ENCODE peak calls at places on chromosomes 13 and 19, in four cellular contexts. C, W, X and U are unnamed samples.

GRCh38 chr19:19655051-19655594 is 8.4 kb downstream of the ATP13A1 start:
- DNase-seq in C (no peak), W (no peak), X (no peak), U (no peak)

GRCh38 chr13:75492389-75492788 is 10.4 kb upstream of the TBC1D4 start:
- DNase-seq in C (no peak), W (no peak), X (no peak), U (no peak)

GRCh38 chr19:35267818-35268545 is 780 bp upstream of the USF2 start:
- DNase-seq in C (no peak), W (no peak), X (peak), U (peak)

GRCh38 chr13:99464441-99464949 is 36.8 kb upstream of the TM9SF2 start:
- DNase-seq in C (no peak), W (no peak), X (no peak), U (no peak)

GRCh38 chr13:26699197-26699490 is 61.4 kb downstream of the GPR12 start:
- DNase-seq in C (no peak), W (no peak), X (no peak), U (no peak)

GRCh38 chr13:44078806-44079378 is 199.2 kb downstream of the LACC1 start:
- DNase-seq in C (no peak), W (no peak), X (no peak), U (no peak)

GRCh38 chr13:23754506-23754905 is 134.7 kb downstream of the MIPEP start:
- DNase-seq in C (no peak), W (peak), X (no peak), U (no peak)

GRCh38 chr13:112603641-112604220 is 15.8 kb upstream of the TUBGCP3 start:
- DNase-seq in C (no peak), W (no peak), X (no peak), U (no peak)

GRCh38 chr13:24208314-24208713 is 47.8 kb downstream of the SPATA13 start:
- DNase-seq in C (no peak), W (no peak), X (no peak), U (no peak)

GRCh38 chr19:45099465-45100201 is 6.7 kb downstream of the PPP1R37 start:
- DNase-seq in C (no peak), W (peak), X (no peak), U (no peak)
- TF ChIP-seq USF2 in C (no peak), W (no peak), X (no peak), U (no peak)

DNA sequence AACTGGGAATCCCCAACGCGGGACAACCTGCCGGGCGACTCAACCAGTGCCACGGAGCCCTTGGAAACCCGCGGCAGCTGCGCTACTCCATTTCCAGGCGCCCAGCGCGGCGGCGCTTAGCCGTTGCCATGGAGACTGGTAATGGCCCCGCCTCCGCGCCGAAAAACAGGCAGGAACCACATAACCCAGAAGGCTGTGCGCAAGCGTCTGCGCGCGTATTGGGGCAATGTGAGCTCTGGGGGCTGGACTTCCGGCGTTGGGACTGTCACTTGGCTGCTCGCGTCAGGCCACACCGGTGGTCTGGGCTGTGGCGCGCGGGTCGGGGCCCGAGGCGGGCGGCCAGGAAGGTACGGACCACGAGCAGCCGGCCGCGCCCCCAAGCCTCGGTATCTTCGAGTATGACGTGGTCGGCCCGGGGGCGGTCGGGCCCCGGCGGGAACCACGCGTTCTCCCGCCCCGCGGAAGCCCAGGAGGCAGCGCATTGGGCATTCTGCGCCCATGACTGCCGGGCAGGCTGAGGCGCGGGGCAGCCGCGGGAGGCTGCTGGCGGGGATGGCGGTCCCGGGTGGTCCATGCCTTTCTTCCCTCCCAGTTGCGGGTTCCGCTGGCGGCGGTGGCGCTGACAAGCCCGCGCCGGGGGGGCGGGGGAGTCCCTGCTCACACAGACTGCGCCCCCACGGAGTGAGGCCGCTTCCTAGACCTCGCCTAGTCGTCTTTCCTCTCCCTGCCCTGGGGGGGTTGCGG is at the start of gene ZNF324B:
- DNase-seq in C (peak), W (peak), X (peak), U (peak)
- TF ChIP-seq CTCF in C (no peak), W (peak), X (no peak), U (no peak)

GRCh38 chr13:108897955-108898354 is 268.5 kb downstream of the MYO16 start:
- DNase-seq in C (no peak), W (no peak), X (no peak), U (no peak)
- TF ChIP-seq NR2C2 in C (no peak), W (no peak), X (no peak), U (no peak)

GRCh38 chr19:17020380-17020779 is 6.2 kb downstream of the CPAMD8 start:
- DNase-seq in C (no peak), W (no peak), X (no peak), U (no peak)
- TF ChIP-seq USF2 in C (no peak), W (no peak), X (no peak), U (no peak)

GRCh38 chr13:21034602-21035190 is 26.7 kb downstream of the LATS2 start:
- DNase-seq in C (no peak), W (no peak), X (no peak), U (peak)
- TF ChIP-seq CTCF in C (peak), W (no peak), X (peak), U (no peak)

GRCh38 chr19:45879055-45879454 is 6.9 kb downstream of the IRF2BP1 start:
- DNase-seq in C (no peak), W (no peak), X (no peak), U (no peak)

GRCh38 chr19:45874620-45874966 is 10.5 kb downstream of the FOXA3 start:
- DNase-seq in C (no peak), W (peak), X (no peak), U (no peak)

GRCh38 chr19:45878043-45878794 is 7.7 kb downstream of the IRF2BP1 start:
- DNase-seq in C (no peak), W (peak), X (no peak), U (no peak)

GRCh38 chr19:45876161-45876410 is 9.9 kb downstream of the IRF2BP1 start:
- DNase-seq in C (no peak), W (no peak), X (no peak), U (no peak)

DNA sequence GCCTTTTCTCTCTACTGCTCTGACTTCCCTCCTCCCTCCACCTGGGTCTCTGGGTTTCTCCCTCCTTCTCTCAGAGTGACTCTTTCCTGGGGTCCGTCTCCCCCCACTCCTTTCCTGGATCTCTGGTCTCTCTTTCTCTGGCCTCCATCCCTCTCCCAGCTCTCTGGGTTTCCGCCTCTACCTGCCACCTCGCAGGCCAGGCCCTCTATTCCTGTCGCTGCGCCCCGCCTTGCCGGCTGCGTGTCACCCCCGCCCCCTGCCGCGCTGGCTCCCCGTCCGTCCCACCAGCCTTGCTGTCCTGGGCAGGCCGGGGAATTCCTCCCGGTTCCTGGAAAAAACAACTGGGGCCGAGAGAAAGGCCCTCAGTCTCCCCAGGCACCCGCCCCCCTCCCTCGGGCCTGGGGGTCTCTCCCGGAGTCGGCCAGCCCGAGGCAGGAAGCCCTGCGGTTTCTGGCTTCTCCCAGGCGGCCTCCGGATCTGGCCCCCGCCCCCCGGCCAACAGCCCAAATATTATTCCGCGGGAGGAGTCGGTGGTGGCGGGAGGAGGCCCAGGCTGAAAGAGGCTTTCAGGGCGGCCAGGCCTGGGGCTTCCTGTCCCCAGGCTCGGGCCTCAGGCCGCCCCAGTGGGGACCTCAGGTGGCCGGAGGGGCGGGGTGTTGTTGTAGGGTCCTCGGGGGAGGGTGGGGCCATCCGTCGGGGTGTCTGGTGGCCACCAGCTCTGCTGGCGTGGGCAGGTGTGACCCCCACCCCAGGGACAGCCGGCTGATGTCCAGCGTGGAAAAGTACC is 9.3 kb downstream of the IRF2BP1 start:
- DNase-seq in C (no peak), W (peak), X (peak), U (peak)
- TF ChIP-seq NR2C2 in C (no peak), W (no peak), X (no peak), U (no peak)

GRCh38 chr13:60583196-60583908 is 186.3 kb downstream of the TDRD3 start:
- DNase-seq in C (no peak), W (peak), X (peak), U (peak)

GRCh38 chr13:60590775-60591174 is 193.8 kb downstream of the TDRD3 start:
- DNase-seq in C (no peak), W (no peak), X (no peak), U (no peak)

GRCh38 chr13:60583911-60584753 is 187.1 kb downstream of the TDRD3 start:
- DNase-seq in C (no peak), W (no peak), X (peak), U (peak)

GRCh38 chr13:60584976-60585375 is 188.0 kb downstream of the TDRD3 start:
- DNase-seq in C (no peak), W (no peak), X (no peak), U (peak)
- TF ChIP-seq USF2 in C (no peak), W (no peak), X (no peak), U (peak)